ENCODE peak calls at places on chromosomes 6 and 20, in six cellular contexts. P is NCI-H1092 treated with DMSO at 0.1 percent for 48 hours; F is activated CD8-positive, alpha-beta memory T cell treated with anti-CD3 and anti-CD28 coated beads for 1 hour; I is AG09319; X is WTC11; J is upper lobe of right lung. H is an unnamed sample.

GRCh38 chr6:47651505-47651944 is 46.9 kb upstream of the ADGRF4 start:
- DNase-seq in X (no peak), F (no peak), I (peak; percentile 49), P (no peak), J (no peak), H (no peak)

GRCh38 chr6:31190488-31190887 is 20.0 kb upstream of the POU5F1 start:
- DNase-seq in J (no peak), I (no peak), F (no peak), P (no peak), X (no peak), H (no peak)

GRCh38 chr20:11001767-11002540 is 328.2 kb upstream of the JAG1 start:
- DNase-seq in I (no peak), J (no peak), X (no peak), P (no peak), F (no peak), H (no peak)

GRCh38 chr6:139567095-139567494 is 192.6 kb upstream of the CITED2 start:
- DNase-seq in I (no peak), F (no peak), P (no peak), X (no peak), J (no peak), H (no peak)

GRCh38 chr20:49395183-49395582 is 87.3 kb downstream of the KCNB1 start:
- DNase-seq in J (no peak), P (no peak), F (no peak), X (no peak), I (no peak), H (no peak)

GRCh38 chr6:130183271-130184222 is 39.2 kb downstream of the SAMD3 start:
- DNase-seq in J (no peak), I (no peak), X (no peak), P (no peak), F (no peak), H (no peak)

GRCh38 chr6:138590796-138591709 is 91.8 kb upstream of the NHSL1 start:
- DNase-seq in I (peak; percentile 41), P (peak; percentile 60), X (peak; percentile 74), F (no peak), J (no peak), H (peak; percentile 90)

GRCh38 chr6:89138173-89138572 is 7.7 kb upstream of the PM20D2 start:
- DNase-seq in F (no peak), X (no peak), J (no peak), I (no peak), P (no peak), H (no peak)

GRCh38 chr6:122871079-122871478 is 82.0 kb downstream of the SMPDL3A start:
- DNase-seq in X (no peak), J (no peak), F (no peak), I (no peak), P (no peak), H (no peak)

H was measured in SK-MEL-5.